ENCODE peak calls at places on chromosomes 2 and 18, in five cellular contexts. S is IMR-90, U is bronchial epithelial cell, X is AG09309, L is A549. J is an unnamed sample.

GRCh38 chr2:18455256-18455862 is 105.1 kb downstream of the RDH14 start:
- DNase-seq in S (peak; percentile 89), U (peak; percentile 81), X (no peak), L (peak; percentile 5), J (no peak)

GRCh38 chr2:210188190-210188589 is 17.0 kb upstream of the KANSL1L start:
- DNase-seq in S (no peak), U (no peak), X (no peak), L (no peak), J (no peak)

GRCh38 chr2:71082402-71083252 is 14.2 kb downstream of the NAGK start:
- DNase-seq in S (no peak), U (no peak), X (no peak), L (no peak), J (no peak)

GRCh38 chr18:5588529-5588928 is 44.7 kb upstream of the EPB41L3 start:
- DNase-seq in S (no peak), U (no peak), X (no peak), L (no peak), J (no peak)

GRCh38 chr2:29006986-29007301 is 25.8 kb downstream of the TOGARAM2 start:
- DNase-seq in S (no peak), U (no peak), X (no peak), L (no peak), J (no peak)

GRCh38 chr18:47832348-47832747 is 98.1 kb downstream of the SMAD2 start:
- DNase-seq in S (peak; percentile 9), U (no peak), X (no peak), L (no peak), J (no peak)

GRCh38 chr2:11556101-11556806 is 22.4 kb downstream of the GREB1 start:
- DNase-seq in S (no peak), U (no peak), X (no peak), L (no peak), J (peak; percentile 28)

GRCh38 chr18:46560671-46561045 is 96.4 kb downstream of the LOXHD1 start:
- DNase-seq in S (no peak), U (no peak), X (no peak), L (no peak), J (no peak)

GRCh38 chr2:145752091-145752806 is 1232.3 kb upstream of the ZEB2 start:
- DNase-seq in S (peak; percentile 89), U (peak; percentile 82), X (peak; percentile 61), L (peak; percentile 64), J (peak; percentile 57)

GRCh38 chr2:40192864-40193669 is 258.8 kb downstream of the SLC8A1 start:
- DNase-seq in S (peak; percentile 37), U (peak; percentile 69), X (no peak), L (no peak), J (no peak)

GRCh38 chr2:10141736-10142639 is 19.4 kb downstream of the RRM2 start:
- DNase-seq in S (no peak), U (no peak), X (no peak), L (peak; percentile 58), J (no peak)

GRCh38 chr2:207764096-207764630 is 5.5 kb downstream of the FZD5 start:
- DNase-seq in S (no peak), U (no peak), X (no peak), L (no peak), J (no peak)

GRCh38 chr2:152743004-152743403 is 24.6 kb downstream of the ARL6IP6 start:
- DNase-seq in S (no peak), U (peak; percentile 26), X (no peak), L (peak; percentile 34), J (no peak)

GRCh38 chr2:206085742-206086445 is at the start of gene INO80D:
- DNase-seq in S (peak; percentile 86), U (peak; percentile 75), X (peak; percentile 48), L (peak; percentile 89), J (peak; percentile 86)

GRCh38 chr2:205539603-205540002 is 142.7 kb upstream of the NRP2 start:
- DNase-seq in S (no peak), U (no peak), X (no peak), L (peak; percentile 32), J (no peak)

GRCh38 chr18:394997-395383 is 105.5 kb downstream of the COLEC12 start:
- DNase-seq in S (peak; percentile 75), U (no peak), X (peak; percentile 92), L (no peak), J (no peak)

GRCh38 chr18:12886498-12887126 is 2.6 kb upstream of the PTPN2 start:
- DNase-seq in S (no peak), U (peak; percentile 33), X (no peak), L (peak; percentile 56), J (no peak)

GRCh38 chr2:38830546-38831159 is 45.1 kb downstream of the DHX57 start:
- DNase-seq in S (no peak), U (no peak), X (no peak), L (no peak), J (no peak)

GRCh38 chr2:53744395-53745065 is 23.1 kb upstream of the CHAC2 start:
- DNase-seq in S (peak; percentile 3), U (no peak), X (no peak), L (no peak), J (no peak)

GRCh38 chr2:78992451-78992806 is 33.1 kb upstream of the REG3G start:
- DNase-seq in S (no peak), U (no peak), X (no peak), L (peak; percentile 30), J (no peak)

GRCh38 chr2:97754690-97755346 is 41.4 kb downstream of the ZAP70 start:
- DNase-seq in S (no peak), U (peak; percentile 85), X (no peak), L (no peak), J (no peak)

GRCh38 chr2:98172951-98173350 is 86.0 kb downstream of the VWA3B start:
- DNase-seq in S (no peak), U (no peak), X (no peak), L (no peak), J (no peak)

GRCh38 chr2:19609266-19609665 is 250.8 kb upstream of the OSR1 start:
- DNase-seq in S (peak; percentile 13), U (no peak), X (no peak), L (no peak), J (no peak)

GRCh38 chr2:28602751-28603639 is 107.1 kb downstream of the PLB1 start:
- DNase-seq in S (no peak), U (peak; percentile 33), X (no peak), L (no peak), J (no peak)

GRCh38 chr2:212197776-212198175 is 340.8 kb downstream of the ERBB4 start:
- DNase-seq in S (no peak), U (no peak), X (no peak), L (no peak), J (no peak)

GRCh38 chr2:154447727-154448418 is 250.6 kb upstream of the KCNJ3 start:
- DNase-seq in S (no peak), U (no peak), X (no peak), L (peak; percentile 26), J (no peak)

GRCh38 chr2:67649331-67650071 is 252.4 kb downstream of the ETAA1 start:
- DNase-seq in S (peak; percentile 61), U (peak; percentile 23), X (no peak), L (peak; percentile 21), J (no peak)

GRCh38 chr2:172083725-172084483 is 1.4 kb upstream of the DLX1 start:
- DNase-seq in S (no peak), U (no peak), X (no peak), L (no peak), J (no peak)

GRCh38 chr2:216477283-216478035 is 21.2 kb upstream of the RPL37A start:
- DNase-seq in S (peak; percentile 16), U (no peak), X (no peak), L (no peak), J (no peak)

GRCh38 chr2:75517562-75518230 is 43.0 kb downstream of the EVA1A start:
- DNase-seq in S (no peak), U (no peak), X (no peak), L (no peak), J (no peak)

GRCh38 chr2:28750316-28751101 is 1.1 kb upstream of the PPP1CB start:
- DNase-seq in S (peak; percentile 50), U (peak; percentile 43), X (no peak), L (peak; percentile 23), J (no peak)

GRCh38 chr18:76679259-76679658 is 143.1 kb upstream of the ZNF236 start:
- DNase-seq in S (no peak), U (no peak), X (no peak), L (no peak), J (no peak)

GRCh38 chr2:162706770-162707169 is 131.8 kb downstream of the KCNH7 start:
- DNase-seq in S (no peak), U (no peak), X (no peak), L (no peak), J (no peak)

GRCh38 chr2:106189325-106189724 is 4.8 kb downstream of the UXS1 start:
- DNase-seq in S (no peak), U (no peak), X (no peak), L (no peak), J (no peak)

GRCh38 chr2:215961981-215962380 is 51.4 kb downstream of the MREG start:
- DNase-seq in S (no peak), U (no peak), X (no peak), L (no peak), J (no peak)

GRCh38 chr2:200172944-200173481 is 133.5 kb upstream of the SPATS2L start:
- DNase-seq in S (peak; percentile 43), U (no peak), X (peak; percentile 77), L (no peak), J (no peak)

GRCh38 chr2:1605659-1606400 is 138.5 kb downstream of the PXDN start:
- DNase-seq in S (peak; percentile 85), U (no peak), X (no peak), L (no peak), J (peak; percentile 53)

GRCh38 chr2:230356084-230356483 is 29.1 kb downstream of the SP140L start:
- DNase-seq in S (peak; percentile 36), U (no peak), X (no peak), L (no peak), J (no peak)

DNA sequence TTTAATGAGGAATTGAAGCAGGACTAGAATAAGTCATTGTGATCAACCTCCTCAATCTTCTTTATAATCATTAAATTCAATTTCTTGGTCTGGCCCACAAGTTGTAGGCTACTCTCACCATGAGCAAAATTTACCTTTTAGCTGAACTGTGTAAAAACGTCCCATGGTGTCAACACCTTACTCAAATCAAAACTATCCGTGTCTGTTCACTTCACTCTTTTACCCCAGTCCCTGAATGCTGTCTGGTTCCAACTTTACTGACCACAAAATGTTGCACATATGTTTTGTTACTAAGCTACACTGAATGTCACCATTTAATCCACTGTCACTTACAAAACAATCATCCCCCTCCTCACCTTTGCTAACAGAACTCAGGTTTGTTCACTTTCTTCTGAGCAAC is 951.6 kb upstream of the SLC39A10 start:
- DNase-seq in S (no peak), U (no peak), X (no peak), L (no peak), J (no peak)
- H3K4me3 ChIP-seq in S (no peak overlapping the region), U (no peak overlapping the region), X (no peak overlapping the region), L (no peak overlapping the region), J (no peak overlapping the region)

GRCh38 chr18:23587220-23587642 is 925 bp upstream of the NPC1 start:
- DNase-seq in S (no peak), U (no peak), X (no peak), L (no peak), J (no peak)
- H3K4me3 ChIP-seq in S (peak overlapping the region; percentile 30), U (no peak overlapping the region), X (no peak overlapping the region), L (no peak overlapping the region), J (peak overlapping the region; percentile 95)

GRCh38 chr18:75205760-75206109 is 3.2 kb downstream of the PTGR3 start:
- DNase-seq in S (peak; percentile 54), U (no peak), X (no peak), L (no peak), J (no peak)
- H3K4me3 ChIP-seq in S (peak overlapping the region; percentile 66), U (no peak overlapping the region), X (peak overlapping the region; percentile 55), L (no peak overlapping the region), J (peak overlapping the region; percentile 45)

GRCh38 chr2:99183025-99183424 is 2.0 kb downstream of the MRPL30 start:
- DNase-seq in S (peak; percentile 4), U (peak; percentile 17), X (no peak), L (no peak), J (no peak)
- H3K4me3 ChIP-seq in S (no peak overlapping the region), U (no peak overlapping the region), X (no peak overlapping the region), L (no peak overlapping the region), J (no peak overlapping the region)

J was measured in upper lobe of right lung.